ENCODE peak calls at places on chromosomes 1 and 21, in six cellular contexts. Z is mucosa of gallbladder, F is fibroblast of the aortic adventitia, P is NCI-H1105, K is aorta, V is amniotic stem cell. O is an unnamed sample.

GRCh38 chr1:73604739-73605138 is 593.2 kb downstream of the LRRIQ3 start:
- DNase-seq in Z (no peak), F (no peak), P (no peak), K (no peak), V (no peak), O (no peak)

GRCh38 chr21:35273331-35273730 is 224.2 kb upstream of the RUNX1 start:
- DNase-seq in Z (no peak), F (no peak), P (no peak), K (no peak), V (no peak), O (no peak)

GRCh38 chr1:67741121-67741520 is 56.1 kb downstream of the GADD45A start:
- DNase-seq in Z (no peak), F (no peak), P (no peak), K (no peak), V (no peak), O (no peak)

GRCh38 chr1:20280399-20280798 is 10.3 kb upstream of the VWA5B1 start:
- DNase-seq in Z (no peak), F (no peak), P (no peak), K (no peak), V (no peak), O (no peak)

GRCh38 chr1:18997508-18997907 is 41.0 kb upstream of the IFFO2 start:
- DNase-seq in Z (no peak), F (no peak), P (no peak), K (no peak), V (no peak), O (no peak)

GRCh38 chr1:169288011-169288414 is 79.6 kb downstream of the NME7 start:
- DNase-seq in Z (no peak), F (peak), P (no peak), K (no peak), V (no peak), O (no peak)

GRCh38 chr21:34352556-34352955 is 11.2 kb upstream of the KCNE2 start:
- DNase-seq in Z (no peak), F (no peak), P (no peak), K (no peak), V (no peak), O (no peak)

GRCh38 chr1:64187646-64188045 is 15.8 kb upstream of the UBE2U start:
- DNase-seq in Z (no peak), F (no peak), P (no peak), K (no peak), V (no peak), O (no peak)

GRCh38 chr1:98110674-98111073 is 189.8 kb upstream of the DPYD start:
- DNase-seq in Z (no peak), F (peak), P (no peak), K (no peak), V (no peak), O (no peak)

GRCh38 chr1:119779869-119780356 is 11.2 kb upstream of the HMGCS2 start:
- DNase-seq in Z (peak), F (peak), P (peak), K (no peak), V (no peak), O (no peak)

GRCh38 chr21:32094792-32095191 is 184.1 kb downstream of the MIS18A start:
- DNase-seq in Z (no peak), F (peak), P (no peak), K (no peak), V (no peak), O (no peak)

GRCh38 chr1:25088180-25088701 is 144.1 kb downstream of the SYF2 start:
- DNase-seq in Z (no peak), F (no peak), P (no peak), K (no peak), V (no peak), O (no peak)

GRCh38 chr1:109845658-109846057 is 65.0 kb upstream of the CSF1 start:
- DNase-seq in Z (no peak), F (no peak), P (no peak), K (no peak), V (no peak), O (no peak)

GRCh38 chr1:155128755-155129473 is 1.2 kb downstream of the EFNA1 start:
- DNase-seq in Z (peak), F (no peak), P (no peak), K (no peak), V (no peak), O (no peak)

GRCh38 chr1:234531181-234532132 is 52.5 kb upstream of the TARBP1 start:
- DNase-seq in Z (no peak), F (peak), P (no peak), K (peak), V (no peak), O (no peak)

GRCh38 chr1:149846042-149846441 is 53.3 kb upstream of the BOLA1 start:
- DNase-seq in Z (no peak), F (no peak), P (no peak), K (no peak), V (no peak), O (no peak)

GRCh38 chr1:147267711-147268110 is 25.2 kb downstream of the CHD1L start:
- DNase-seq in Z (no peak), F (peak), P (no peak), K (no peak), V (no peak), O (no peak)

GRCh38 chr1:151985270-151985669 is 8.4 kb downstream of the S100A10 start:
- DNase-seq in Z (no peak), F (no peak), P (no peak), K (no peak), V (no peak), O (no peak)

GRCh38 chr1:56204206-56204605 is 375.2 kb downstream of the PLPP3 start:
- DNase-seq in Z (no peak), F (no peak), P (no peak), K (no peak), V (no peak), O (no peak)

GRCh38 chr1:15296602-15297321 is 49.7 kb downstream of the FHAD1 start:
- DNase-seq in Z (no peak), F (no peak), P (no peak), K (no peak), V (no peak), O (no peak)

GRCh38 chr1:206479164-206480125 is 9.2 kb downstream of the IKBKE start:
- DNase-seq in Z (peak), F (peak), P (peak), K (peak), V (peak), O (peak)

GRCh38 chr1:11873954-11874562 is 15.3 kb upstream of the NPPB start:
- DNase-seq in Z (no peak), F (no peak), P (no peak), K (no peak), V (no peak), O (no peak)

GRCh38 chr1:6962956-6963915 is 178.0 kb downstream of the CAMTA1 start:
- DNase-seq in Z (peak), F (no peak), P (peak), K (peak), V (no peak), O (peak)